ENCODE peak calls at places on chromosomes 6 and 20, in ten cellular contexts. O, H, P, R, T, D, Q, J, N and M are unnamed samples.

GRCh38 chr6:80872951-80873308 is 766.5 kb downstream of the BCKDHB start:
- DNase-seq in O (no peak), H (no peak), P (no peak), R (no peak), T (no peak), D (no peak), Q (no peak), J (no peak), N (no peak), M (no peak)

GRCh38 chr20:60589624-60590023 is 631.4 kb downstream of the CDH26 start:
- DNase-seq in O (no peak), H (no peak), P (no peak), R (no peak), T (no peak), D (no peak), Q (no peak), J (no peak), N (no peak), M (no peak)

GRCh38 chr6:81215092-81215432 is 537.4 kb downstream of the TENT5A start:
- DNase-seq in O (no peak), H (peak), P (no peak), R (no peak), T (no peak), D (no peak), Q (no peak), J (no peak), N (no peak), M (peak)

GRCh38 chr6:45816674-45817297 is 198.9 kb downstream of the CLIC5 start:
- DNase-seq in O (no peak), H (no peak), P (peak), R (no peak), T (no peak), D (no peak), Q (no peak), J (no peak), N (no peak), M (no peak)

GRCh38 chr6:44316481-44316880 is 3.3 kb upstream of the AARS2 start:
- DNase-seq in O (no peak), H (no peak), P (no peak), R (no peak), T (no peak), D (no peak), Q (no peak), J (no peak), N (no peak), M (no peak)

GRCh38 chr20:61724376-61724775 is 341.3 kb downstream of the TAF4 start:
- DNase-seq in O (no peak), H (no peak), P (no peak), R (no peak), T (no peak), D (peak), Q (no peak), J (no peak), N (no peak), M (no peak)

GRCh38 chr6:38713812-38714211 is 1.3 kb upstream of the DNAH8 start:
- DNase-seq in O (peak), H (peak), P (no peak), R (no peak), T (peak), D (no peak), Q (no peak), J (no peak), N (no peak), M (no peak)

GRCh38 chr6:154516276-154516675 is 5.8 kb upstream of the CNKSR3 start:
- DNase-seq in O (no peak), H (no peak), P (no peak), R (no peak), T (no peak), D (no peak), Q (no peak), J (no peak), N (no peak), M (no peak)

GRCh38 chr6:4133941-4134838 is 1.2 kb downstream of the ECI2 start:
- DNase-seq in O (peak), H (no peak), P (no peak), R (no peak), T (peak), D (peak), Q (no peak), J (no peak), N (no peak), M (no peak)

GRCh38 chr6:35494161-35494563 is 2.7 kb downstream of the TEAD3 start:
- DNase-seq in O (no peak), H (peak), P (no peak), R (no peak), T (no peak), D (no peak), Q (no peak), J (no peak), N (peak), M (no peak)

GRCh38 chr20:4090756-4091331 is 75.5 kb upstream of the RNF24 start:
- DNase-seq in O (no peak), H (no peak), P (peak), R (no peak), T (no peak), D (no peak), Q (no peak), J (no peak), N (peak), M (no peak)

GRCh38 chr6:103079867-103080266 is 1686.4 kb downstream of the GRIK2 start:
- DNase-seq in O (no peak), H (no peak), P (no peak), R (no peak), T (no peak), D (no peak), Q (no peak), J (no peak), N (no peak), M (no peak)

GRCh38 chr6:16729183-16729696 is 32.0 kb downstream of the ATXN1 start:
- DNase-seq in O (no peak), H (no peak), P (no peak), R (no peak), T (no peak), D (no peak), Q (no peak), J (no peak), N (peak), M (no peak)

GRCh38 chr20:63135411-63135810 is 80.5 kb downstream of the YTHDF1 start:
- DNase-seq in O (no peak), H (no peak), P (no peak), R (no peak), T (no peak), D (peak), Q (peak), J (no peak), N (no peak), M (no peak)

GRCh38 chr6:99993146-99993532 is 884 bp downstream of the MCHR2 start:
- DNase-seq in O (no peak), H (no peak), P (no peak), R (no peak), T (no peak), D (no peak), Q (no peak), J (no peak), N (no peak), M (no peak)

GRCh38 chr6:41626917-41627316 is 11.4 kb upstream of the MDFI start:
- DNase-seq in O (no peak), H (peak), P (no peak), R (no peak), T (no peak), D (no peak), Q (no peak), J (peak), N (peak), M (no peak)

GRCh38 chr6:53906842-53907241 is 112.0 kb downstream of the LRRC1 start:
- DNase-seq in O (no peak), H (no peak), P (no peak), R (no peak), T (no peak), D (no peak), Q (no peak), J (no peak), N (no peak), M (no peak)

GRCh38 chr6:121748850-121749249 is 313.4 kb downstream of the GJA1 start:
- DNase-seq in O (no peak), H (no peak), P (no peak), R (no peak), T (no peak), D (no peak), Q (no peak), J (no peak), N (no peak), M (no peak)

GRCh38 chr6:139608872-139609271 is 234.4 kb upstream of the CITED2 start:
- DNase-seq in O (no peak), H (no peak), P (no peak), R (no peak), T (no peak), D (no peak), Q (no peak), J (no peak), N (peak), M (no peak)

GRCh38 chr6:133938533-133938932 is 14.5 kb upstream of the TBPL1 start:
- DNase-seq in O (no peak), H (no peak), P (no peak), R (no peak), T (no peak), D (no peak), Q (no peak), J (no peak), N (no peak), M (no peak)

GRCh38 chr6:142373268-142374089 is 71.7 kb downstream of the ADGRG6 start:
- DNase-seq in O (no peak), H (no peak), P (no peak), R (no peak), T (no peak), D (no peak), Q (no peak), J (no peak), N (no peak), M (no peak)

GRCh38 chr6:6905961-6906518 is 201.7 kb upstream of the RREB1 start:
- DNase-seq in O (no peak), H (no peak), P (no peak), R (no peak), T (no peak), D (no peak), Q (peak), J (no peak), N (no peak), M (no peak)

GRCh38 chr6:3612341-3613041 is 139.0 kb downstream of the PXDC1 start:
- DNase-seq in O (no peak), H (peak), P (peak), R (no peak), T (no peak), D (peak), Q (no peak), J (peak), N (peak), M (no peak)

GRCh38 chr20:7180261-7181045 is 413.0 kb downstream of the BMP2 start:
- DNase-seq in O (no peak), H (no peak), P (no peak), R (no peak), T (no peak), D (no peak), Q (no peak), J (no peak), N (peak), M (no peak)

GRCh38 chr20:38373231-38373867 is 27.1 kb downstream of the LBP start:
- DNase-seq in O (no peak), H (no peak), P (no peak), R (no peak), T (no peak), D (no peak), Q (peak), J (no peak), N (peak), M (no peak)

GRCh38 chr6:148251286-148251685 is 91.4 kb upstream of the SASH1 start:
- DNase-seq in O (no peak), H (peak), P (peak), R (no peak), T (no peak), D (peak), Q (no peak), J (no peak), N (peak), M (no peak)

GRCh38 chr6:149027484-149027883 is 280.7 kb downstream of the UST start:
- DNase-seq in O (no peak), H (no peak), P (no peak), R (no peak), T (no peak), D (no peak), Q (no peak), J (no peak), N (no peak), M (no peak)

GRCh38 chr20:3887870-3888614 is 1.1 kb upstream of the PANK2 start:
- DNase-seq in O (no peak), H (no peak), P (no peak), R (no peak), T (peak), D (no peak), Q (no peak), J (no peak), N (no peak), M (no peak)

GRCh38 chr6:131950767-131951575 is at the start of gene CCN2:
- DNase-seq in O (no peak), H (peak), P (peak), R (no peak), T (peak), D (peak), Q (no peak), J (peak), N (peak), M (no peak)

GRCh38 chr6:143556529-143556928 is 45.0 kb upstream of the FUCA2 start:
- DNase-seq in O (no peak), H (no peak), P (peak), R (no peak), T (no peak), D (no peak), Q (no peak), J (no peak), N (peak), M (no peak)